ENCODE peak calls at places on chromosomes 4 and X, in nine cellular contexts. One of them, this sample, is unnamed.

GRCh38 chr4:75696036-75696435 is 22.8 kb upstream of the G3BP2 start:
- DNase-seq in anterior cingulate cortex: no peak
- DNase-seq in activated naive CD4-positive, alpha-beta T cell treated with anti-CD3 and anti-CD28 coated beads for 36 hours: peak
- DNase-seq in ecto neural progenitor cell: no peak
- DNase-seq in HEK293T: no peak
- DNase-seq in heart right ventricle: no peak
- DNase-seq in PC-9: no peak
- DNase-seq in Calu3: no peak
- DNase-seq in nephron progenitor cell: no peak
- DNase-seq in this sample: no peak

GRCh38 chrX:104372547-104372946 is 117.8 kb upstream of the ESX1 start:
- DNase-seq in anterior cingulate cortex: no peak
- DNase-seq in activated naive CD4-positive, alpha-beta T cell treated with anti-CD3 and anti-CD28 coated beads for 36 hours: no peak
- DNase-seq in ecto neural progenitor cell: no peak
- DNase-seq in HEK293T: no peak
- DNase-seq in heart right ventricle: no peak
- DNase-seq in PC-9: no peak
- DNase-seq in Calu3: no peak
- DNase-seq in nephron progenitor cell: no peak
- DNase-seq in this sample: no peak

GRCh38 chr4:41264212-41264611 is 7.5 kb downstream of the UCHL1 start:
- DNase-seq in anterior cingulate cortex: no peak
- DNase-seq in activated naive CD4-positive, alpha-beta T cell treated with anti-CD3 and anti-CD28 coated beads for 36 hours: no peak
- DNase-seq in ecto neural progenitor cell: no peak
- DNase-seq in HEK293T: no peak
- DNase-seq in heart right ventricle: no peak
- DNase-seq in PC-9: no peak
- DNase-seq in Calu3: no peak
- DNase-seq in nephron progenitor cell: no peak
- DNase-seq in this sample: no peak

GRCh38 chr4:156962551-156962974 is 9.0 kb downstream of the PDGFC start:
- DNase-seq in anterior cingulate cortex: no peak
- DNase-seq in activated naive CD4-positive, alpha-beta T cell treated with anti-CD3 and anti-CD28 coated beads for 36 hours: no peak
- DNase-seq in ecto neural progenitor cell: no peak
- DNase-seq in HEK293T: no peak
- DNase-seq in heart right ventricle: no peak
- DNase-seq in PC-9: no peak
- DNase-seq in Calu3: no peak
- DNase-seq in nephron progenitor cell: no peak
- DNase-seq in this sample: no peak

GRCh38 chrX:72576161-72576896 is 3.7 kb upstream of the HDAC8 start:
- DNase-seq in anterior cingulate cortex: no peak
- DNase-seq in activated naive CD4-positive, alpha-beta T cell treated with anti-CD3 and anti-CD28 coated beads for 36 hours: no peak
- DNase-seq in ecto neural progenitor cell: no peak
- DNase-seq in HEK293T: no peak
- DNase-seq in heart right ventricle: no peak
- DNase-seq in PC-9: no peak
- DNase-seq in Calu3: no peak
- DNase-seq in nephron progenitor cell: no peak
- DNase-seq in this sample: no peak

GRCh38 chrX:138128025-138128671 is 562.2 kb downstream of the ZIC3 start:
- DNase-seq in anterior cingulate cortex: no peak
- DNase-seq in activated naive CD4-positive, alpha-beta T cell treated with anti-CD3 and anti-CD28 coated beads for 36 hours: peak
- DNase-seq in ecto neural progenitor cell: no peak
- DNase-seq in HEK293T: peak
- DNase-seq in heart right ventricle: peak
- DNase-seq in PC-9: peak
- DNase-seq in Calu3: peak
- DNase-seq in nephron progenitor cell: peak
- DNase-seq in this sample: peak

GRCh38 chrX:106898462-106898861 is 4.7 kb downstream of the RIPPLY1 start:
- DNase-seq in anterior cingulate cortex: no peak
- DNase-seq in activated naive CD4-positive, alpha-beta T cell treated with anti-CD3 and anti-CD28 coated beads for 36 hours: peak
- DNase-seq in ecto neural progenitor cell: no peak
- DNase-seq in HEK293T: peak
- DNase-seq in heart right ventricle: no peak
- DNase-seq in PC-9: no peak
- DNase-seq in Calu3: peak
- DNase-seq in nephron progenitor cell: no peak
- DNase-seq in this sample: no peak

GRCh38 chrX:12245650-12246645 is 107.7 kb downstream of the FRMPD4 start:
- DNase-seq in anterior cingulate cortex: no peak
- DNase-seq in activated naive CD4-positive, alpha-beta T cell treated with anti-CD3 and anti-CD28 coated beads for 36 hours: no peak
- DNase-seq in ecto neural progenitor cell: no peak
- DNase-seq in HEK293T: no peak
- DNase-seq in heart right ventricle: no peak
- DNase-seq in PC-9: no peak
- DNase-seq in Calu3: no peak
- DNase-seq in nephron progenitor cell: no peak
- DNase-seq in this sample: no peak

GRCh38 chrX:131752493-131753198 is 208.8 kb downstream of the OR13H1 start:
- DNase-seq in anterior cingulate cortex: no peak
- DNase-seq in activated naive CD4-positive, alpha-beta T cell treated with anti-CD3 and anti-CD28 coated beads for 36 hours: no peak
- DNase-seq in ecto neural progenitor cell: no peak
- DNase-seq in HEK293T: no peak
- DNase-seq in heart right ventricle: no peak
- DNase-seq in PC-9: no peak
- DNase-seq in Calu3: no peak
- DNase-seq in nephron progenitor cell: no peak
- DNase-seq in this sample: no peak

GRCh38 chrX:30521440-30522182 is 56.0 kb downstream of the TASL start:
- DNase-seq in anterior cingulate cortex: no peak
- DNase-seq in activated naive CD4-positive, alpha-beta T cell treated with anti-CD3 and anti-CD28 coated beads for 36 hours: no peak
- DNase-seq in ecto neural progenitor cell: no peak
- DNase-seq in HEK293T: no peak
- DNase-seq in heart right ventricle: no peak
- DNase-seq in PC-9: no peak
- DNase-seq in Calu3: no peak
- DNase-seq in nephron progenitor cell: no peak
- DNase-seq in this sample: no peak

GRCh38 chr4:168208957-168209614 is 109.5 kb downstream of the DDX60 start:
- DNase-seq in anterior cingulate cortex: no peak
- DNase-seq in activated naive CD4-positive, alpha-beta T cell treated with anti-CD3 and anti-CD28 coated beads for 36 hours: no peak
- DNase-seq in ecto neural progenitor cell: no peak
- DNase-seq in HEK293T: no peak
- DNase-seq in heart right ventricle: no peak
- DNase-seq in PC-9: no peak
- DNase-seq in Calu3: no peak
- DNase-seq in nephron progenitor cell: no peak
- DNase-seq in this sample: no peak

GRCh38 chrX:23786268-23786815 is 3.4 kb downstream of the SAT1 start:
- DNase-seq in anterior cingulate cortex: no peak
- DNase-seq in activated naive CD4-positive, alpha-beta T cell treated with anti-CD3 and anti-CD28 coated beads for 36 hours: peak
- DNase-seq in ecto neural progenitor cell: no peak
- DNase-seq in HEK293T: no peak
- DNase-seq in heart right ventricle: no peak
- DNase-seq in PC-9: no peak
- DNase-seq in Calu3: no peak
- DNase-seq in nephron progenitor cell: no peak
- DNase-seq in this sample: no peak

GRCh38 chr4:81221303-81222081 is 6.5 kb upstream of the PRKG2 start:
- DNase-seq in anterior cingulate cortex: no peak
- DNase-seq in activated naive CD4-positive, alpha-beta T cell treated with anti-CD3 and anti-CD28 coated beads for 36 hours: no peak
- DNase-seq in ecto neural progenitor cell: no peak
- DNase-seq in HEK293T: no peak
- DNase-seq in heart right ventricle: no peak
- DNase-seq in PC-9: no peak
- DNase-seq in Calu3: no peak
- DNase-seq in nephron progenitor cell: no peak
- DNase-seq in this sample: no peak

GRCh38 chr4:120057416-120057815 is 9.2 kb downstream of the MAD2L1 start:
- DNase-seq in anterior cingulate cortex: no peak
- DNase-seq in activated naive CD4-positive, alpha-beta T cell treated with anti-CD3 and anti-CD28 coated beads for 36 hours: no peak
- DNase-seq in ecto neural progenitor cell: no peak
- DNase-seq in HEK293T: no peak
- DNase-seq in heart right ventricle: no peak
- DNase-seq in PC-9: no peak
- DNase-seq in Calu3: no peak
- DNase-seq in nephron progenitor cell: no peak
- DNase-seq in this sample: no peak

GRCh38 chr4:113534698-113535097 is 226.8 kb downstream of the CAMK2D start:
- DNase-seq in anterior cingulate cortex: no peak
- DNase-seq in activated naive CD4-positive, alpha-beta T cell treated with anti-CD3 and anti-CD28 coated beads for 36 hours: no peak
- DNase-seq in ecto neural progenitor cell: no peak
- DNase-seq in HEK293T: no peak
- DNase-seq in heart right ventricle: no peak
- DNase-seq in PC-9: no peak
- DNase-seq in Calu3: no peak
- DNase-seq in nephron progenitor cell: no peak
- DNase-seq in this sample: no peak

GRCh38 chrX:9847071-9847470 is 60.8 kb downstream of the SHROOM2 start:
- DNase-seq in anterior cingulate cortex: no peak
- DNase-seq in activated naive CD4-positive, alpha-beta T cell treated with anti-CD3 and anti-CD28 coated beads for 36 hours: no peak
- DNase-seq in ecto neural progenitor cell: no peak
- DNase-seq in HEK293T: no peak
- DNase-seq in heart right ventricle: no peak
- DNase-seq in PC-9: peak
- DNase-seq in Calu3: peak
- DNase-seq in nephron progenitor cell: no peak
- DNase-seq in this sample: no peak

GRCh38 chr4:26753642-26754041 is 107.0 kb upstream of the STIM2 start:
- DNase-seq in anterior cingulate cortex: no peak
- DNase-seq in activated naive CD4-positive, alpha-beta T cell treated with anti-CD3 and anti-CD28 coated beads for 36 hours: no peak
- DNase-seq in ecto neural progenitor cell: no peak
- DNase-seq in HEK293T: peak
- DNase-seq in heart right ventricle: peak
- DNase-seq in PC-9: no peak
- DNase-seq in Calu3: no peak
- DNase-seq in nephron progenitor cell: no peak
- DNase-seq in this sample: no peak

GRCh38 chrX:45347877-45348675 is 147.4 kb upstream of the DIPK2B start:
- DNase-seq in anterior cingulate cortex: no peak
- DNase-seq in activated naive CD4-positive, alpha-beta T cell treated with anti-CD3 and anti-CD28 coated beads for 36 hours: no peak
- DNase-seq in ecto neural progenitor cell: no peak
- DNase-seq in HEK293T: no peak
- DNase-seq in heart right ventricle: no peak
- DNase-seq in PC-9: no peak
- DNase-seq in Calu3: no peak
- DNase-seq in nephron progenitor cell: no peak
- DNase-seq in this sample: no peak

GRCh38 chr4:10656420-10656819 is 28.1 kb downstream of the CLNK start:
- DNase-seq in anterior cingulate cortex: no peak
- DNase-seq in activated naive CD4-positive, alpha-beta T cell treated with anti-CD3 and anti-CD28 coated beads for 36 hours: no peak
- DNase-seq in ecto neural progenitor cell: no peak
- DNase-seq in HEK293T: no peak
- DNase-seq in heart right ventricle: no peak
- DNase-seq in PC-9: no peak
- DNase-seq in Calu3: no peak
- DNase-seq in nephron progenitor cell: no peak
- DNase-seq in this sample: no peak

GRCh38 chr4:99868126-99868596 is 26.1 kb downstream of the LAMTOR3 start:
- DNase-seq in anterior cingulate cortex: no peak
- DNase-seq in activated naive CD4-positive, alpha-beta T cell treated with anti-CD3 and anti-CD28 coated beads for 36 hours: no peak
- DNase-seq in ecto neural progenitor cell: no peak
- DNase-seq in HEK293T: no peak
- DNase-seq in heart right ventricle: no peak
- DNase-seq in PC-9: no peak
- DNase-seq in Calu3: no peak
- DNase-seq in nephron progenitor cell: no peak
- DNase-seq in this sample: no peak

GRCh38 chrX:134634691-134635090 is 23.6 kb downstream of the PLAC1 start:
- DNase-seq in anterior cingulate cortex: no peak
- DNase-seq in activated naive CD4-positive, alpha-beta T cell treated with anti-CD3 and anti-CD28 coated beads for 36 hours: no peak
- DNase-seq in ecto neural progenitor cell: no peak
- DNase-seq in HEK293T: no peak
- DNase-seq in heart right ventricle: no peak
- DNase-seq in PC-9: no peak
- DNase-seq in Calu3: no peak
- DNase-seq in nephron progenitor cell: no peak
- DNase-seq in this sample: no peak

GRCh38 chr4:9898596-9899345 is 117.3 kb downstream of the DRD5 start:
- DNase-seq in anterior cingulate cortex: peak
- DNase-seq in activated naive CD4-positive, alpha-beta T cell treated with anti-CD3 and anti-CD28 coated beads for 36 hours: peak
- DNase-seq in ecto neural progenitor cell: peak
- DNase-seq in HEK293T: peak
- DNase-seq in heart right ventricle: peak
- DNase-seq in PC-9: no peak
- DNase-seq in Calu3: peak
- DNase-seq in nephron progenitor cell: peak
- DNase-seq in this sample: peak

GRCh38 chr4:126264839-126265238 is 950.1 kb downstream of the FAT4 start:
- DNase-seq in anterior cingulate cortex: no peak
- DNase-seq in activated naive CD4-positive, alpha-beta T cell treated with anti-CD3 and anti-CD28 coated beads for 36 hours: no peak
- DNase-seq in ecto neural progenitor cell: no peak
- DNase-seq in HEK293T: no peak
- DNase-seq in heart right ventricle: no peak
- DNase-seq in PC-9: no peak
- DNase-seq in Calu3: no peak
- DNase-seq in nephron progenitor cell: no peak
- DNase-seq in this sample: no peak

GRCh38 chrX:28752330-28752729 is 165.1 kb downstream of the IL1RAPL1 start:
- DNase-seq in anterior cingulate cortex: no peak
- DNase-seq in activated naive CD4-positive, alpha-beta T cell treated with anti-CD3 and anti-CD28 coated beads for 36 hours: no peak
- DNase-seq in ecto neural progenitor cell: no peak
- DNase-seq in HEK293T: no peak
- DNase-seq in heart right ventricle: no peak
- DNase-seq in PC-9: no peak
- DNase-seq in Calu3: no peak
- DNase-seq in nephron progenitor cell: no peak
- DNase-seq in this sample: no peak

GRCh38 chr4:94369046-94369445 is 26.4 kb upstream of the HPGDS start:
- DNase-seq in anterior cingulate cortex: no peak
- DNase-seq in activated naive CD4-positive, alpha-beta T cell treated with anti-CD3 and anti-CD28 coated beads for 36 hours: no peak
- DNase-seq in ecto neural progenitor cell: no peak
- DNase-seq in HEK293T: no peak
- DNase-seq in heart right ventricle: no peak
- DNase-seq in PC-9: no peak
- DNase-seq in Calu3: no peak
- DNase-seq in nephron progenitor cell: no peak
- DNase-seq in this sample: no peak

This sample was measured in iPS DF 6.9.